ENCODE peak calls at places on chromosome 12, in four cellular contexts. H, N, O and Z are unnamed samples.
A peak's percentile ranks its signal among the peaks of the same experiment; 100 is the strongest.

GRCh38 chr12:109308534-109309440 is at the start of gene FOXN4:
- DNase-seq in H (no peak), N (peak; percentile 40), O (no peak), Z (no peak)

GRCh38 chr12:22684124-22684523 is 59.2 kb downstream of the ETNK1 start:
- DNase-seq in H (no peak), N (no peak), O (no peak), Z (no peak)

GRCh38 chr12:117872521-117873169 is 96.1 kb downstream of the KSR2 start:
- DNase-seq in H (no peak), N (no peak), O (no peak), Z (no peak)

GRCh38 chr12:127677537-127678131 is 589.3 kb upstream of the TMEM132C start:
- DNase-seq in H (peak; percentile 78), N (peak; percentile 93), O (peak; percentile 74), Z (peak; percentile 82)

GRCh38 chr12:110109037-110109836 is 14.9 kb upstream of the IFT81 start:
- DNase-seq in H (peak; percentile 57), N (peak; percentile 88), O (peak; percentile 48), Z (peak; percentile 94)

GRCh38 chr12:116324684-116325664 is 47.5 kb upstream of the MED13L start:
- DNase-seq in H (no peak), N (no peak), O (no peak), Z (no peak)

GRCh38 chr12:123264642-123265041 is 7.0 kb downstream of the CDK2AP1 start:
- DNase-seq in H (no peak), N (no peak), O (no peak), Z (no peak)

GRCh38 chr12:42631507-42631906 is 42.0 kb upstream of the PRICKLE1 start:
- DNase-seq in H (no peak), N (no peak), O (no peak), Z (no peak)

GRCh38 chr12:13425766-13426165 is 229.2 kb downstream of the EMP1 start:
- DNase-seq in H (no peak), N (no peak), O (no peak), Z (peak; percentile 89)